ENCODE peak calls at places on chromosomes 11 and 22, in seven cellular contexts. S is IMR-90, P is colonic mucosa, H is mammary epithelial cell, V is HepG2, M is fibroblast of lung, Z is kidney. X is an unnamed sample.
A peak's percentile ranks its signal among the peaks of the same experiment; 100 is the strongest.

GRCh38 chr22:38428714-38429113 is 26.3 kb downstream of the KCNJ4 start:
- DNase-seq in M (no peak), Z (no peak), P (no peak), S (no peak), H (no peak), V (no peak), X (no peak)

GRCh38 chr22:37284807-37285355 is 2.6 kb downstream of the CYTH4 start:
- DNase-seq in H (no peak), Z (no peak), P (peak; percentile 36), M (no peak), S (no peak), V (no peak), X (no peak)

GRCh38 chr11:67271548-67272284 is 5.4 kb downstream of the GRK2 start:
- DNase-seq in M (no peak), V (no peak), H (no peak), Z (peak; percentile 77), S (no peak), P (no peak), X (no peak)

GRCh38 chr11:12587333-12587997 is 86.8 kb upstream of the TEAD1 start:
- DNase-seq in H (peak; percentile 68), V (no peak), S (peak; percentile 71), P (no peak), M (peak; percentile 39), Z (no peak), X (peak; percentile 44)

GRCh38 chr11:134557571-134558257 is 145.7 kb upstream of the B3GAT1 start:
- DNase-seq in P (no peak), H (no peak), S (no peak), M (no peak), V (no peak), Z (no peak), X (no peak)

GRCh38 chr11:77619576-77620198 is 17.9 kb downstream of the CLNS1A start:
- DNase-seq in V (peak; percentile 50), P (peak; percentile 50), S (peak; percentile 54), H (peak; percentile 50), Z (no peak), M (peak; percentile 67), X (peak; percentile 43)

GRCh38 chr11:27183672-27184457 is 143.2 kb downstream of the BBOX1 start:
- DNase-seq in V (peak; percentile 63), P (peak; percentile 80), M (peak; percentile 82), S (peak; percentile 72), Z (no peak), H (peak; percentile 47), X (peak; percentile 16)

GRCh38 chr11:93608280-93608862 is 53.1 kb upstream of the CEP295 start:
- DNase-seq in H (peak; percentile 18), P (no peak), M (no peak), S (no peak), V (no peak), Z (no peak), X (no peak)

GRCh38 chr11:95338430-95338991 is 107.5 kb upstream of the SESN3 start:
- DNase-seq in M (peak; percentile 91), V (no peak), P (peak; percentile 50), Z (peak; percentile 82), H (no peak), S (peak; percentile 10), X (peak; percentile 56)

GRCh38 chr11:18669211-18669593 is 29.4 kb upstream of the TMEM86A start:
- DNase-seq in V (no peak), H (peak; percentile 71), M (no peak), P (no peak), S (no peak), Z (no peak), X (no peak)

GRCh38 chr11:377174-377865 is 8.0 kb downstream of the B4GALNT4 start:
- DNase-seq in P (no peak), V (no peak), Z (no peak), H (no peak), M (no peak), S (no peak), X (no peak)

GRCh38 chr11:105244157-105244820 is 104.7 kb upstream of the CARD18 start:
- DNase-seq in V (no peak), H (peak; percentile 79), P (no peak), M (peak; percentile 98), S (peak; percentile 98), Z (no peak), X (no peak)

GRCh38 chr11:61962213-61963015 is 5.0 kb downstream of the FTH1 start:
- DNase-seq in H (no peak), P (no peak), S (no peak), M (peak; percentile 54), Z (peak; percentile 47), V (no peak), X (no peak)

GRCh38 chr22:24325105-24325757 is 54.6 kb downstream of the SPECC1L start:
- DNase-seq in S (peak; percentile 92), V (peak; percentile 49), Z (no peak), P (peak; percentile 34), H (peak; percentile 39), M (peak; percentile 88), X (peak; percentile 9)

GRCh38 chr22:28514314-28514713 is 165.3 kb downstream of the TTC28 start:
- DNase-seq in M (peak; percentile 13), Z (no peak), V (no peak), S (no peak), P (no peak), H (no peak), X (no peak)

GRCh38 chr11:8867856-8868705 is 42.9 kb upstream of the AKIP1 start:
- DNase-seq in M (peak; percentile 67), V (peak; percentile 43), S (peak; percentile 63), Z (no peak), H (peak; percentile 46), P (no peak), X (no peak)

GRCh38 chr11:75305993-75306392 is 45.5 kb downstream of the ARRB1 start:
- DNase-seq in S (no peak), V (no peak), M (no peak), Z (peak; percentile 40), P (no peak), H (no peak), X (no peak)

GRCh38 chr11:130435671-130436070 is 7.3 kb upstream of the ADAMTS8 start:
- DNase-seq in M (peak; percentile 9), S (peak; percentile 31), P (no peak), V (no peak), Z (no peak), H (peak; percentile 50), X (no peak)

GRCh38 chr11:17529814-17530162 is 14.4 kb downstream of the USH1C start:
- DNase-seq in V (no peak), Z (no peak), H (no peak), M (no peak), S (no peak), P (no peak), X (no peak)

GRCh38 chr11:8720868-8721739 is 38.5 kb downstream of the RPL27A start:
- DNase-seq in S (no peak), H (peak; percentile 46), V (no peak), P (peak; percentile 82), Z (no peak), M (peak; percentile 28), X (no peak)

GRCh38 chr22:22599248-22599647 is 40.2 kb upstream of the PRAME start:
- DNase-seq in P (no peak), S (no peak), Z (no peak), H (no peak), M (no peak), V (no peak), X (no peak)

GRCh38 chr22:42396621-42397331 is 35.4 kb downstream of the NFAM1 start:
- DNase-seq in Z (no peak), H (peak; percentile 19), S (no peak), V (no peak), P (no peak), M (no peak), X (no peak)

GRCh38 chr11:119594639-119595249 is 134.3 kb downstream of the NECTIN1 start:
- DNase-seq in V (peak; percentile 23), M (peak; percentile 85), S (peak; percentile 87), P (no peak), H (peak; percentile 31), Z (no peak), X (no peak)
- H3K9ac ChIP-seq in V (no peak overlapping the region), M (no peak overlapping the region), S (no peak overlapping the region), P (no peak overlapping the region), H (no peak overlapping the region), Z (no peak overlapping the region), X (no peak overlapping the region)

DNA sequence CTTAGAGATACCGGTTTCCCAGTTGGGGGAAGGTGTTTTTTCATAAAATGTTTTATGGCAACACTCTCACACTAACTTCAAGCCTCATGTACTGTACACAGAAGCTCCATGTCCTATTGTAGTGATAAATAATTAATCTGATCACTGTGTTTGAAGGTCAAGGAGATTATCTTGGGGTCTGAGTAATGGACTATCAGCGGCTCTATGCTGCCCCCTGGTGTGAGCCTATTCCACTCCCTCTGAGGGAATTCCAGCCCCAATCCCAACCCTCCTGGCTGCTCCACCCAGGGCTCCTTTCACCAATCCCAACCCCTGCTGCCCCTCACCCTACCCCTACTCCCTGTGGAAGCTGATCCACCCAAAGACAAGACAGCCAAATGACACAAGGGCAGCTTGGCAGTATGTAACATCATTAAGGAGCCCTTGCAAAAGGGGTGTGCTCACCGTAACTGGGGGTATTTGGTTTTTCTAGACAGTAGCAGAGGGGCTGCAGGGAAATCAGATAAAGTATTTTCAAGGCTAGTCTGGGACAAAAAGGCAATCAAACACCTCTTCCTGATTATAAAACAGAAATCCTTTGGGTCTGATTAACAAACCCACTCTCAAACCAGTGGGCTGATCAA is 22.3 kb downstream of the HPS4 start:
- DNase-seq in Z (no peak), S (peak; percentile 28), H (peak; percentile 12), M (peak; percentile 37), P (peak; percentile 63), V (peak; percentile 24), X (peak; percentile 51)
- H3K9ac ChIP-seq in Z (no peak overlapping the region), S (no peak overlapping the region), H (no peak overlapping the region), M (no peak overlapping the region), P (no peak overlapping the region), V (no peak overlapping the region), X (no peak overlapping the region)

GRCh38 chr11:108223449-108224149 is 732 bp downstream of the ATM start:
- DNase-seq in S (peak; percentile 22), H (peak; percentile 7), Z (no peak), P (no peak), M (peak; percentile 12), V (no peak), X (no peak)

GRCh38 chr11:108224908-108225786 is 2.3 kb downstream of the ATM start:
- DNase-seq in S (no peak), H (no peak), Z (no peak), M (no peak), V (no peak), P (no peak), X (no peak)

GRCh38 chr11:108226036-108226435 is 3.2 kb downstream of the ATM start:
- DNase-seq in H (no peak), S (no peak), V (no peak), Z (no peak), M (no peak), P (no peak), X (no peak)

GRCh38 chr11:108222686-108223448 is at the start of gene ATM:
- DNase-seq in S (peak; percentile 99), H (peak; percentile 99), M (peak; percentile 99), P (peak; percentile 99), V (peak; percentile 97), Z (peak; percentile 100), X (peak; percentile 98)

DNA sequence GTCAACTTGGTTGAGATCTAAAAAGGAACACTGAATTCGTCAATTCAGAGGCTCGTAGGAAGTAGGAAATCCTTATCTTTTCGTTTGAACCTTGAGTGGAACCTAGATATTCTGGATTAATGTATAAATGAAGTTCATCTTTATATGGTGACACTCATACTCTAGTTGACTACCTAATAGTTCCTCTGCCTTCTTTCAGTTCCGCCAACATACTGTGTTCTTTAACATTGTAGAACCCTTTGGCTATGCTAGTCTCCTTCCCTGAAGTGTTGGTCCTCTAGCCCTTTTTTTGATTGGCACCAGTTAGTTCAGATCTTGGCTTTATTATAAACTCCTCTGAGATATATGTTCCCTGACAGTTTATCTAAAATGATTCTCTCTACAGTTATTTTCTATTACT is 1.5 kb downstream of the ATM start:
- DNase-seq in M (no peak), H (no peak), V (no peak), S (no peak), Z (no peak), P (no peak), X (no peak)
- H3K9ac ChIP-seq in M (no peak overlapping the region), H (peak overlapping the region; percentile 91), V (peak overlapping the region; percentile 85), S (peak overlapping the region; percentile 92), Z (peak overlapping the region; percentile 86), P (no peak overlapping the region), X (peak overlapping the region; percentile 97)

GRCh38 chr22:49535527-49536125 is 292.0 kb downstream of the BRD1 start:
- DNase-seq in V (no peak), P (no peak), S (no peak), H (no peak), Z (peak; percentile 59), M (no peak), X (no peak)
- H3K9ac ChIP-seq in V (no peak overlapping the region), P (no peak overlapping the region), S (no peak overlapping the region), H (no peak overlapping the region), Z (no peak overlapping the region), M (no peak overlapping the region), X (peak overlapping the region; percentile 32)

X was measured in NT2/D1.